ENCODE peak calls at places on chromosomes 2 and 18, in nine cellular contexts. M, H, G, X, J, P, S, R and N are unnamed samples.

GRCh38 chr2:3864943-3865664 is 161.7 kb downstream of the DCDC2C start:
- DNase-seq in M (no peak), H (no peak), G (no peak), X (no peak), J (no peak), P (no peak), S (no peak), R (no peak), N (no peak)

GRCh38 chr18:49564435-49564834 is 2.6 kb downstream of the LIPG start:
- DNase-seq in M (no peak), H (no peak), G (no peak), X (no peak), J (no peak), P (no peak), S (no peak), R (no peak), N (no peak)

GRCh38 chr2:120175000-120175581 is 48.1 kb downstream of the TMEM185B start:
- DNase-seq in M (no peak), H (peak; percentile 84), G (peak; percentile 87), X (no peak), J (peak; percentile 76), P (peak; percentile 65), S (peak; percentile 85), R (peak; percentile 79), N (peak; percentile 84)

GRCh38 chr2:121386102-121386501 is 101.1 kb upstream of the TFCP2L1 start:
- DNase-seq in M (no peak), H (peak; percentile 12), G (no peak), X (no peak), J (no peak), P (no peak), S (no peak), R (no peak), N (no peak)

GRCh38 chr2:98514879-98515570 is 70.4 kb downstream of the INPP4A start:
- DNase-seq in M (no peak), H (peak; percentile 12), G (peak; percentile 69), X (no peak), J (peak; percentile 60), P (peak; percentile 14), S (peak; percentile 57), R (peak; percentile 68), N (peak; percentile 64)

GRCh38 chr2:189553689-189554088 is 26.9 kb downstream of the SLC40A1 start:
- DNase-seq in M (no peak), H (peak; percentile 66), G (no peak), X (no peak), J (no peak), P (peak; percentile 45), S (peak; percentile 22), R (peak; percentile 34), N (no peak)

GRCh38 chr2:109400102-109400501 is 213.7 kb downstream of the SEPTIN10 start:
- DNase-seq in M (no peak), H (no peak), G (no peak), X (no peak), J (no peak), P (no peak), S (no peak), R (no peak), N (no peak)

GRCh38 chr2:239548491-239548890 is 147.7 kb upstream of the HDAC4 start:
- DNase-seq in M (no peak), H (peak; percentile 58), G (no peak), X (no peak), J (no peak), P (peak; percentile 28), S (no peak), R (no peak), N (no peak)

GRCh38 chr2:74671479-74671878 is 17.4 kb downstream of the SEMA4F start:
- DNase-seq in M (no peak), H (peak; percentile 70), G (peak; percentile 38), X (no peak), J (peak; percentile 80), P (peak; percentile 79), S (peak; percentile 58), R (peak; percentile 74), N (peak; percentile 12)

GRCh38 chr18:63472380-63472779 is 4.4 kb upstream of the SERPINB5 start:
- DNase-seq in M (no peak), H (peak; percentile 96), G (no peak), X (no peak), J (no peak), P (peak; percentile 99), S (no peak), R (no peak), N (no peak)

GRCh38 chr18:76953186-76953982 is 131.0 kb downstream of the ZNF236 start:
- DNase-seq in M (peak; percentile 91), H (no peak), G (peak; percentile 51), X (no peak), J (no peak), P (peak; percentile 22), S (peak; percentile 40), R (peak; percentile 7), N (peak; percentile 59)

GRCh38 chr2:43542285-43542933 is 53.4 kb downstream of the THADA start:
- DNase-seq in M (no peak), H (peak; percentile 73), G (peak; percentile 81), X (no peak), J (peak; percentile 77), P (peak; percentile 67), S (peak; percentile 79), R (peak; percentile 68), N (peak; percentile 75)

GRCh38 chr2:112547333-112547732 is 5.1 kb downstream of the POLR1B start:
- DNase-seq in M (peak; percentile 64), H (no peak), G (peak; percentile 67), X (peak; percentile 61), J (peak; percentile 86), P (peak; percentile 73), S (peak; percentile 77), R (peak; percentile 67), N (peak; percentile 92)

GRCh38 chr2:235135990-235136561 is 184.3 kb downstream of the SH3BP4 start:
- DNase-seq in M (peak; percentile 82), H (peak; percentile 86), G (peak; percentile 84), X (peak; percentile 40), J (peak; percentile 82), P (peak; percentile 62), S (peak; percentile 89), R (peak; percentile 82), N (peak; percentile 87)

GRCh38 chr2:52340185-52340584 is 1308.3 kb upstream of the NRXN1 start:
- DNase-seq in M (no peak), H (no peak), G (no peak), X (no peak), J (no peak), P (no peak), S (no peak), R (peak; percentile 41), N (peak; percentile 49)

GRCh38 chr2:39546937-39547336 is 109.9 kb upstream of the MAP4K3 start:
- DNase-seq in M (no peak), H (peak; percentile 55), G (no peak), X (no peak), J (peak; percentile 35), P (peak; percentile 73), S (no peak), R (peak; percentile 42), N (peak; percentile 62)

GRCh38 chr2:25521665-25522387 is 151.6 kb downstream of the DTNB start:
- DNase-seq in M (no peak), H (peak; percentile 80), G (peak; percentile 91), X (no peak), J (peak; percentile 84), P (peak; percentile 63), S (peak; percentile 91), R (peak; percentile 81), N (peak; percentile 87)

DNA sequence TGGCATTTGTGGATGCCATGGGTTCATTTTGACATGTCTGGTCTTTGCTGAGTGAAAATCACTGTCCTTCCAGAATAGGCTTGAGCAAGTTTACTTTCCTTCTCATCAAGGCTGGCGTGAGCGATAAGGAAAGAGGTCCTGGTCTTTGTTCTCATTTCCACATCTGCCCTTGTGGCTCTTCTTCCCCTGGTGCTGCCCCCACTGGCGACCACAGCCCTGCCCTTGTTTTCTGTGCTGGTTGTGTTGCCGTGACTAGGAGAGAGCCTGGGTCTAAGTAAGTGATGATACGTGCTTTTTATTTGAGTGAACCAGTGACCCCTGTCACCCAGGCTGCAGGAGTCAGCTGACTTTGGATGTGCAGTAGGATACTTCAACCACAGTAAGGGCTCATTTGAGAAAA is 441.7 kb downstream of the RNF144A start:
- DNase-seq in M (no peak), H (no peak), G (no peak), X (no peak), J (no peak), P (no peak), S (no peak), R (no peak), N (no peak)
- TF ChIP-seq CTCF in M (no peak), H (no peak), G (no peak), X (no peak), J (no peak), P (no peak), S (no peak), R (no peak), N (no peak)

DNA sequence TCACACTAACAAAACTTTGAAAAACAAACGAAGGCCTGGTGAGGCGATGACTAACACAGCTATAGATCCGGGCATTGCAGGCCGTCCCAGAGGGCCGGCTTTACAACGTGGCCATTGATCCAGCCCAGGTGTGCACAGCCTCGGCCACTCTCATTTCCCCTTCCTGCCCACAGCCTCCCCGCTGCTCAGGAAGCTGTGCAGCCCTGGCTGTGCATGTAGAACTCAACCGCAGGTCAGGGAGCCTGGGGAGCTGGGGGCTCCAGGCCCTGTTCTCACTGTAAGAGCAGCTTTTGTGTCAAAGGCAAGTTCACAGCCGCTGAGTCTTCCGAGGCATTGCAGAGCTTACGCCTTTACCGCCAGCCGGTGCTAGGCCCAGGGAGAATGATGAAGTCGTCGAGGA is 87.2 kb downstream of the LONRF2 start:
- DNase-seq in M (no peak), H (peak; percentile 53), G (no peak), X (no peak), J (no peak), P (no peak), S (no peak), R (peak; percentile 33), N (peak; percentile 75)
- H3K4me3 ChIP-seq in M (no peak overlapping the region), H (no peak overlapping the region), G (no peak overlapping the region), X (no peak overlapping the region), J (no peak overlapping the region), P (no peak overlapping the region), S (no peak overlapping the region), R (no peak overlapping the region), N (no peak overlapping the region)

DNA sequence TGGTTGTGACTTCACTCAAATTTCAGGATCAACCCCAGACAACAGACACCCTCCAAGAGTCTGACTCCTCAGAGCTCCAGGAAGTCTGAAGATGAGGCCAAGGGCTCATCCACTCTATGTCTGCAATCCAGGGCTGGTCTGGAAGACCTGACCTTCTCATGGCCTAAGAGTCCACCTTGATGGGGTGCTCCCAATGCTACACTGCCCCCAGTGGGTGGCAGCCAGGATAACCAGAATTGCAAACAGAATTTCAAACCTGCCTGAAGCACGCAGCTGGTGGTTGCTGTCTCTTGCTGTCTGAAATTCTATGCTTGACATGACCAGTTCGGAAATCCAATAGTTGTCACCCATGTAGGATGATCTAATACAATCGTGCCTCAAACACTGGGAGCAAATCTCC is 96.0 kb downstream of the UXS1 start:
- DNase-seq in M (no peak), H (peak; percentile 27), G (peak; percentile 18), X (no peak), J (peak; percentile 5), P (no peak), S (peak; percentile 9), R (no peak), N (peak; percentile 60)
- TF ChIP-seq CTCF in M (no peak), H (peak; percentile 53), G (peak; percentile 48), X (peak; percentile 32), J (peak; percentile 27), P (peak; percentile 56), S (peak; percentile 31), R (peak; percentile 18), N (peak; percentile 76)

DNA sequence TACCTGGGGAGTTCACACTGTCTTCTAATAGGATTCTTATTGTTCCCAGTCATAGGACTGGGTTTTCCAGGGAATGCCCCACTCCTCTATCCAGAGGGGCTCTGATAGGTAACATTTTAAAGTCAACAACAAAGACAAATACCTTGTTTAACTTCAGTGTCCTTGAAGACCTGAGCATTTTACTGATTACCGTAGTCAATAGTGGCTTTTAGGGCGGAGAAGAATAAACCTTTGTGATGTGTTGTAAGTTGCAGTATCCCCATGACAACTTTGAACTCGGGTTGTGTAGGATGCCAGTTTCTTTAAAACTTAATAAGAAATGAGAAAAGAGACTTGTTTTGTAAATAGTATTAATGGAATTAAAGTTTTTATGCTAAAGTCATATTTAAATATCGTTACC is 5.9 kb downstream of the GATA6 start:
- DNase-seq in M (no peak), H (no peak), G (peak; percentile 58), X (no peak), J (no peak), P (peak; percentile 40), S (peak; percentile 56), R (no peak), N (no peak)
- H3K4me3 ChIP-seq in M (peak overlapping the region; percentile 73), H (no peak overlapping the region), G (peak overlapping the region; percentile 97), X (no peak overlapping the region), J (no peak overlapping the region), P (no peak overlapping the region), S (peak overlapping the region; percentile 70), R (no peak overlapping the region), N (peak overlapping the region; percentile 90)